ENCODE peak calls at places on chromosome 7, in six cellular contexts. I is mesenchymal stem cell, Q is IMR-90, X is neuronal stem cell, L is trophoblast cell, J is H1. K is an unnamed sample.

GRCh38 chr7:128911441-128912031 is 1.0 kb upstream of the KCP start:
- DNase-seq in Q (no peak), L (no peak), I (peak), J (peak), X (no peak), K (peak)

GRCh38 chr7:66748127-66748511 is 7.6 kb downstream of the RABGEF1 start:
- DNase-seq in Q (no peak), J (no peak), L (peak), X (peak), I (no peak), K (no peak)

GRCh38 chr7:74612015-74612829 is 45.3 kb upstream of the GTF2I start:
- DNase-seq in L (peak), X (no peak), J (no peak), Q (no peak), I (no peak), K (no peak)

GRCh38 chr7:79820387-79820786 is 314.2 kb upstream of the GNAI1 start:
- DNase-seq in I (peak), Q (peak), L (peak), J (no peak), X (peak), K (no peak)

GRCh38 chr7:105690286-105690915 is 109.1 kb upstream of the EFCAB10 start:
- DNase-seq in L (peak), J (no peak), X (no peak), I (peak), Q (no peak), K (peak)

GRCh38 chr7:84009051-84009450 is 185.5 kb downstream of the SEMA3A start:
- DNase-seq in X (no peak), J (no peak), Q (peak), L (no peak), I (no peak), K (no peak)

GRCh38 chr7:74051193-74051592 is 23.2 kb downstream of the ELN start:
- DNase-seq in J (no peak), L (no peak), X (no peak), Q (no peak), I (no peak), K (peak)

GRCh38 chr7:26143298-26144044 is 8.5 kb upstream of the NFE2L3 start:
- DNase-seq in Q (peak), J (no peak), X (no peak), L (peak), I (peak), K (no peak)

GRCh38 chr7:66571568-66571967 is 57.1 kb upstream of the KCTD7 start:
- DNase-seq in I (no peak), L (no peak), X (no peak), Q (no peak), J (no peak), K (no peak)

GRCh38 chr7:132455306-132455705 is 121.0 kb downstream of the PLXNA4 start:
- DNase-seq in J (no peak), L (no peak), I (no peak), Q (no peak), X (no peak), K (no peak)

GRCh38 chr7:99843808-99844207 is 16.0 kb downstream of the CYP3A43 start:
- DNase-seq in Q (no peak), I (no peak), X (no peak), J (no peak), L (peak), K (no peak)

GRCh38 chr7:37545619-37546356 is 97.1 kb upstream of the ELMO1 start:
- DNase-seq in X (no peak), J (no peak), Q (no peak), L (no peak), I (no peak), K (no peak)

GRCh38 chr7:47807756-47808155 is 140.5 kb downstream of the PKD1L1 start:
- DNase-seq in X (no peak), Q (no peak), J (no peak), L (peak), I (no peak), K (peak)

GRCh38 chr7:100467638-100468373 is 3.7 kb upstream of the SPACDR start:
- DNase-seq in I (no peak), L (no peak), J (no peak), X (no peak), Q (no peak), K (no peak)

GRCh38 chr7:18846765-18847215 is 270.6 kb downstream of the TWIST1 start:
- DNase-seq in I (no peak), L (no peak), X (no peak), Q (no peak), J (no peak), K (no peak)

GRCh38 chr7:109331423-109331822 is 761.7 kb downstream of the DNAJB9 start:
- DNase-seq in J (no peak), L (no peak), I (no peak), Q (no peak), X (no peak), K (no peak)

GRCh38 chr7:39510738-39511372 is 55.3 kb upstream of the YAE1 start:
- DNase-seq in J (no peak), Q (peak), X (no peak), I (peak), L (peak), K (no peak)

GRCh38 chr7:1865000-1865808 is 195.1 kb downstream of the ELFN1 start:
- DNase-seq in I (no peak), X (no peak), J (no peak), L (no peak), Q (no peak), K (no peak)

GRCh38 chr7:40638872-40639271 is 504.1 kb downstream of the SUGCT start:
- DNase-seq in I (no peak), Q (no peak), X (no peak), L (no peak), J (no peak), K (no peak)

GRCh38 chr7:31747553-31747952 is 60.5 kb downstream of the PPP1R17 start:
- DNase-seq in Q (no peak), J (no peak), I (no peak), L (no peak), X (no peak), K (no peak)

GRCh38 chr7:154867068-154867467 is 135.9 kb downstream of the PAXIP1 start:
- DNase-seq in J (no peak), Q (no peak), X (no peak), I (peak), L (no peak), K (no peak)

GRCh38 chr7:154868901-154869300 is 134.0 kb downstream of the PAXIP1 start:
- DNase-seq in L (no peak), J (no peak), X (no peak), I (no peak), Q (no peak), K (no peak)

GRCh38 chr7:154871483-154871882 is 131.4 kb downstream of the PAXIP1 start:
- DNase-seq in J (no peak), Q (no peak), X (no peak), L (no peak), I (no peak), K (no peak)

GRCh38 chr7:154871928-154872750 is 130.8 kb downstream of the PAXIP1 start:
- DNase-seq in L (no peak), Q (no peak), X (no peak), J (no peak), I (no peak), K (no peak)

DNA sequence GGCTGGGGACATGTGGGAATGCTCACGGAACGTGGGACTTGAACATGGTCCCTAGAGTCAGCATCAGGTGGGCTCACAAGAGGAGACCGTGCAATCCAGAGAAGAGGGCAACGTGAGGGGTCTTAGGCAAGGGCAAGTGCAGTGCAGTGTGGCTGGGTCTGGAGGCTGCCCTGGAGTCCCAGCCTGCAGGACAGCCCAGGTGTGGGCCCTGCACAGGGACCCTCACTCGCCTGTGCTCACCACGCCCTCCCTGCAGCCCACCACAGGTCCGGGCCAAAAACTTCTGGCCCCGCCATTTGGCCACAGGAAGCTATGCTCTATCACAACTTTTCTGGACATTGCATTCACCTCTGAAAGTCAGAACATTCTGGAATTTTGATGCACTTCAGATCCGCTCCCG is 133.5 kb downstream of the PAXIP1 start:
- DNase-seq in X (no peak), Q (no peak), L (no peak), J (no peak), I (no peak), K (no peak)
- H3K23ac ChIP-seq in X (no peak), Q (no peak), L (no peak), J (no peak), I (no peak), K (no peak)

GRCh38 chr7:77262311-77262710 is 62.7 kb upstream of the FGL2 start:
- DNase-seq in I (no peak), J (no peak), L (peak), Q (no peak), X (no peak), K (no peak)
- H3K14ac ChIP-seq in I (no peak), J (no peak), L (no peak), Q (no peak), X (no peak), K (no peak)

DNA sequence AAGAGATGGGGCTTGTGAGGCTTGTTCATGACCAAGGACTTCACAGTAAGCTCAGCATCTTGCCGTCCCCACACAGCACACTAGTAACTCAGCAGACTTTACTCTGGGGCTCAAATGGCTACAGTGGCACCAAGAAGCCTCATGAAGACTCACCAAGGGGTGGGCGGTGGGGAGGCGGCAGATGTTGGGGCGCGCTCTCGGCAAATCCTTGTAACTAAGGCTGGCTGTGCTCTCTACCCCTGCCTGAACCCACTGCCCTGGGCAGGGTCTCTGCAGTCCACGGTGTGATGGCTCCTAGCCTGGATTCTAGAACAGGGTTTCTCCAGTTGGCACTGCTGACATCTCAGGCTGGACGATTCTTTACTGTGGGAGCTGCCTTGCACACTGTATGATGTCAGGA is 12.4 kb upstream of the SMARCD3 start:
- DNase-seq in L (no peak), J (no peak), X (no peak), Q (no peak), I (no peak), K (no peak)
- H3K23ac ChIP-seq in L (no peak), J (no peak), X (no peak), Q (no peak), I (no peak), K (no peak)

DNA sequence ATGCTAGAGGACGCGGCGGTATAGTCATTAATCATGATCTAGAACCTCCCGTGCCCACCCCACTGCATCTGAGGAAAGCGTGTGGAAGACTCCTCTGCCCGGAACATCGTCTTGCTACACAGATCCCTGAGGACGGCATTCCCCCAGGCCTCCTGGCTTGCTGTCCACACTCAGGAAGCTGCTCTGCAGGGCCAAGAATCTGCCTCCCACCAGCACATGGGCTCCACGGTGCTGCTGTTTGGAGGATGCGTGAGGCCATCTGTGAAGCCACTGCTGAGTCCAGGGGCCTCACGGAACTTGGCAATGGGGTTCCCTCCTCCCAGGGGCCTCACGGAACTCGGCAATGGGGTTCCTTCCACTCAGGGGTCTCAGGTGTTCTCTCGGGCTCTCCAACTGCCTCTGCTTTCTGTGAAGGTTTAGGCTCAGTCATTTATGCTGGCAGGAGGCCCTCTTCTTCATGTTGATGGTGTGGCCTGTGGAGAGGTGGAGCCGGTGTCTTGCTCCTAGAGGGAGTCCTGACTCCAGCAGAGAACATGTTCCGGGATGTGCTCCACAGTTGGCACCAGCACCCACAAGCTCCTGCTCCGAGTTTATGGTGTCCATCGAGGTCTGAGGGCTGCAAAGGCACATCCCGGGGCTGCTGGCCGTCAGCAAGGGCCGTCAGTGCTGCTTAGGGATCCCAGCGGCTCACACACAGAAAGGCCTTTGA is 273.3 kb downstream of the DNAJB6 start:
- DNase-seq in J (no peak), X (no peak), L (no peak), I (no peak), Q (no peak), K (no peak)
- H3K14ac ChIP-seq in J (no peak), X (no peak), L (no peak), I (no peak), Q (no peak), K (peak)

GRCh38 chr7:139339698-139340036 is 1.5 kb upstream of the FMC1 start:
- DNase-seq in Q (no peak), X (no peak), I (no peak), J (no peak), L (no peak), K (no peak)

GRCh38 chr7:139340808-139341057 is 404 bp upstream of the FMC1 start:
- DNase-seq in Q (no peak), I (no peak), X (no peak), J (no peak), L (no peak), K (no peak)

GRCh38 chr7:139341776-139342244 is 673 bp downstream of the FMC1 start:
- DNase-seq in L (peak), I (no peak), Q (no peak), X (no peak), J (no peak), K (no peak)

GRCh38 chr7:139340037-139340807 is 915 bp upstream of the FMC1 start:
- DNase-seq in Q (peak), J (peak), I (peak), X (peak), L (peak), K (peak)

GRCh38 chr7:139341058-139341775 is at the start of gene FMC1:
- DNase-seq in Q (peak), L (peak), I (peak), J (peak), X (peak), K (peak)
- H3K23ac ChIP-seq in Q (peak), L (no peak), I (no peak), J (no peak), X (peak), K (no peak)

GRCh38 chr7:133484135-133484534 is 231.3 kb downstream of the EXOC4 start:
- DNase-seq in Q (no peak), X (no peak), J (no peak), L (no peak), I (no peak), K (no peak)

GRCh38 chr7:133479456-133480097 is 226.7 kb downstream of the EXOC4 start:
- DNase-seq in X (no peak), I (no peak), L (no peak), Q (no peak), J (no peak), K (no peak)

GRCh38 chr7:133480868-133481267 is 228.0 kb downstream of the EXOC4 start:
- DNase-seq in J (no peak), I (no peak), L (no peak), Q (no peak), X (no peak), K (no peak)

GRCh38 chr7:133482626-133483025 is 229.7 kb downstream of the EXOC4 start:
- DNase-seq in L (no peak), X (no peak), J (no peak), I (no peak), Q (no peak), K (no peak)

GRCh38 chr7:133481676-133482075 is 228.8 kb downstream of the EXOC4 start:
- DNase-seq in J (no peak), L (no peak), Q (peak), I (peak), X (no peak), K (no peak)
- H3K14ac ChIP-seq in J (no peak), L (no peak), Q (no peak), I (no peak), X (no peak), K (no peak)

DNA sequence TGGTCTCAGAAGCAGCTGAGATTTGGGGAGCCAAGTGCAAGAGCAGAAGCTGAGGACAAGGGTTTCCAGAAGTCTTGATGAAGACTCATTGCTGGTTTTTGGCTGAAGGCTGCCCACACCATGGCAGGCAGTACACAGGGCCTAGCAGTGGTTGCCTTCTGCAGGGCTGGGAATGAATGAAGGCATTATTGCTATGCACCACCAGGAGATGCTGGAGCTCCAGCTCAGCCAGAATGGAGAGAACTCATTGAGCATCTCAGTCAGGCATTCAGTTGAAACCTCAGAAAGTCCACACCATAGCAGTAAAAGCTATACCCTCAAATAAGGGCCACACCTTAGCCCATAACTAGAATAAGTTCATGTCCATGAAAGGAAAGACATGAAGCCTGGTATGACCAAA is 190.5 kb downstream of the DPP6 start:
- DNase-seq in J (no peak), L (no peak), I (no peak), Q (no peak), X (no peak), K (no peak)
- H3K23ac ChIP-seq in J (no peak), L (no peak), I (no peak), Q (no peak), X (no peak), K (no peak)

DNA sequence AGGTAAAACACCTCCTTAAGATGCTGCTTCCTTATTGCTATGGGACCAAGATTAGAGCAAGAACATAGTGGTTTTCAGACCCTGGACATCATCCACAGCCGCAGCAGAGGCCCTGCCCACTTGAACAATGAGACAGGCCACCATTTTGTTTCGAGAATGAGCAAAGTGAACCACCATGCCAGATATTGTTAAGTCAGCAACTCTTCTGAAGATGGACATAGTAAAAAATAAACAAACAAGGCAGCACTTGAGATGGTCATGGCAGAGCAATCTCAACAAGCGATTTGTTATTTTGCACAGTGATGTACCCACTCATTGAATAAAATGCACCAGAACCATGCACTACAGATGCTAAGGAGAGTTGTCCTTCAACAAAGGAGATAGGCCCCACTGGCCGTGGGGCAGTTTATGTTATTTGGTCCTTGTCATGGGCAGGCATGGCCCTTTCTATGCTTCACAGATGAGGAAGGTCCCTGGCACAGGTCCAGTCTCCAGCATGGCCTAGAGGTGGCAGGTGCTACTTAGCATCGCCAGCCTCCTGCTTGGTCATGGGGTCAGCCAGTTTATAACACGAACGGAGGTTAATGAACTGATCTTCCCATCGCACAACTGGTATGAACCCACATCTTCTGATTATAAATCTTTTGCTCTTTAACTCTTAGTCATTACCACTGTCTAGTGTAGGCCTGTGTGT is 44.1 kb downstream of the IKZF1 start:
- DNase-seq in I (no peak), J (no peak), Q (no peak), X (no peak), L (no peak), K (no peak)
- H3K14ac ChIP-seq in I (no peak), J (no peak), Q (no peak), X (no peak), L (no peak), K (no peak)

K was measured in H9.